ENCODE peak calls at places on chromosomes 12 and 14, in nine cellular contexts. One of them, this sample, is unnamed. For H3K4me1, the result is how much of the 10 kb centered on the place peaks cover.

GRCh38 chr14:100836053-100836805 is 10.3 kb downstream of the MEG3 start:
- DNase-seq in heart left ventricle: no peak
- DNase-seq in tibial nerve: no peak
- DNase-seq in A549: no peak
- DNase-seq in endothelial cell of umbilical vein: no peak
- DNase-seq in IMR-90: no peak
- DNase-seq in prostate gland: no peak
- DNase-seq in sigmoid colon: no peak
- DNase-seq in esophagus muscularis mucosa: no peak
- DNase-seq in this sample: no peak

GRCh38 chr14:105525861-105526780 is at the start of gene TMEM121:
- DNase-seq in heart left ventricle: no peak
- DNase-seq in tibial nerve: no peak
- DNase-seq in A549: peak
- DNase-seq in endothelial cell of umbilical vein: no peak
- DNase-seq in IMR-90: no peak
- DNase-seq in prostate gland: no peak
- DNase-seq in sigmoid colon: no peak
- DNase-seq in esophagus muscularis mucosa: no peak
- DNase-seq in this sample: peak

GRCh38 chr12:42568952-42569916 is 20.3 kb downstream of the PRICKLE1 start:
- DNase-seq in heart left ventricle: no peak
- DNase-seq in tibial nerve: peak
- DNase-seq in A549: peak
- DNase-seq in endothelial cell of umbilical vein: peak
- DNase-seq in IMR-90: peak
- DNase-seq in prostate gland: no peak
- DNase-seq in sigmoid colon: no peak
- DNase-seq in esophagus muscularis mucosa: no peak
- DNase-seq in this sample: no peak

GRCh38 chr14:53516261-53516774 is 363.2 kb upstream of the DDHD1 start:
- DNase-seq in heart left ventricle: no peak
- DNase-seq in tibial nerve: no peak
- DNase-seq in A549: no peak
- DNase-seq in endothelial cell of umbilical vein: no peak
- DNase-seq in IMR-90: peak
- DNase-seq in prostate gland: no peak
- DNase-seq in sigmoid colon: no peak
- DNase-seq in esophagus muscularis mucosa: no peak
- DNase-seq in this sample: no peak

GRCh38 chr12:4873947-4874346 is 35.8 kb upstream of the KCNA1 start:
- DNase-seq in heart left ventricle: no peak
- DNase-seq in tibial nerve: no peak
- DNase-seq in A549: no peak
- DNase-seq in endothelial cell of umbilical vein: no peak
- DNase-seq in IMR-90: no peak
- DNase-seq in prostate gland: no peak
- DNase-seq in sigmoid colon: no peak
- DNase-seq in esophagus muscularis mucosa: no peak
- DNase-seq in this sample: no peak

GRCh38 chr12:2051700-2052625 is 824 bp upstream of the CACNA1C start:
- DNase-seq in heart left ventricle: no peak
- DNase-seq in tibial nerve: no peak
- DNase-seq in A549: no peak
- DNase-seq in endothelial cell of umbilical vein: no peak
- DNase-seq in IMR-90: no peak
- DNase-seq in prostate gland: no peak
- DNase-seq in sigmoid colon: no peak
- DNase-seq in esophagus muscularis mucosa: no peak
- DNase-seq in this sample: no peak

GRCh38 chr14:101064718-101065117 is 161.2 kb upstream of the RTL1 start:
- DNase-seq in heart left ventricle: no peak
- DNase-seq in tibial nerve: no peak
- DNase-seq in A549: no peak
- DNase-seq in endothelial cell of umbilical vein: no peak
- DNase-seq in IMR-90: no peak
- DNase-seq in prostate gland: no peak
- DNase-seq in sigmoid colon: peak
- DNase-seq in esophagus muscularis mucosa: no peak
- DNase-seq in this sample: no peak

GRCh38 chr14:50830932-50831703 is at the start of gene NIN:
- DNase-seq in heart left ventricle: peak
- DNase-seq in tibial nerve: peak
- DNase-seq in A549: peak
- DNase-seq in endothelial cell of umbilical vein: peak
- DNase-seq in IMR-90: peak
- DNase-seq in prostate gland: peak
- DNase-seq in sigmoid colon: peak
- DNase-seq in esophagus muscularis mucosa: peak
- DNase-seq in this sample: peak

GRCh38 chr12:15274561-15274967 is 47.7 kb upstream of the PTPRO start:
- DNase-seq in heart left ventricle: no peak
- DNase-seq in tibial nerve: no peak
- DNase-seq in A549: peak
- DNase-seq in endothelial cell of umbilical vein: no peak
- DNase-seq in IMR-90: no peak
- DNase-seq in prostate gland: peak
- DNase-seq in sigmoid colon: peak
- DNase-seq in esophagus muscularis mucosa: no peak
- DNase-seq in this sample: no peak

DNA sequence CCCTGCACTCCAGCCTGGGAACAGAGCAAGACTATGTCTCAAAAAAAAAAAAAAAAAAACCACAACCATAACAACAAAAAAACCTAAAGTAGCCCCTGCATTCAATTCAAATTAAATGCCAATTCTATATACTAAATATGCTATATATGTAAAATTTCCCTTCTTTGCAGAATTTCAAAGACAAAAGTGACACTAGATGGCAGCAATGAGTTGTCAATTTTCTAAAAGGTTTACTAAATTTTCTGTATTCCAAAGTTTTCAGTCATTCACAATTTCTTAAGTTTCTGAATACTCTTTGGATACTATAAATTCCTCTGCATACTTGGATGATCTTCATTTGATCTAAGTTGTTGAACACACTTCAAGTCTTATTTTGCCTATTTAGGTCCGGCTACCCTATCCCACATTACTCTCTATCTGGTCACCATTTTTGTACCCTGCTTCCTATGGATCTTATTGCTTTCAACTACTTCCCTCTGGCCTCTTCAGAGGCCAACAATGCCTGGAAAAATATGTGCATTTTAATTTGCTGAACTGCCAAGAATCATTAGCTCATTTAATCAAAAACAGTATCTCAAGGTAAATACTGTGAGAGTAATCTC is 27.9 kb downstream of the HNRNPC start:
- DNase-seq in heart left ventricle: no peak
- DNase-seq in tibial nerve: no peak
- DNase-seq in A549: peak
- DNase-seq in endothelial cell of umbilical vein: peak
- DNase-seq in IMR-90: peak
- DNase-seq in prostate gland: no peak
- DNase-seq in sigmoid colon: no peak
- DNase-seq in esophagus muscularis mucosa: no peak
- DNase-seq in this sample: no peak
- TF ChIP-seq POLR2A in heart left ventricle: no peak
- TF ChIP-seq POLR2A in tibial nerve: no peak
- TF ChIP-seq POLR2A in A549: no peak
- TF ChIP-seq POLR2A in endothelial cell of umbilical vein: no peak
- TF ChIP-seq POLR2A in IMR-90: no peak
- TF ChIP-seq POLR2A in prostate gland: no peak
- TF ChIP-seq POLR2A in sigmoid colon: no peak
- TF ChIP-seq POLR2A in esophagus muscularis mucosa: no peak
- TF ChIP-seq POLR2A in this sample: no peak

GRCh38 chr12:21655594-21655993 is 2.0 kb downstream of the LDHB start:
- DNase-seq in heart left ventricle: no peak
- DNase-seq in tibial nerve: no peak
- DNase-seq in A549: no peak
- DNase-seq in endothelial cell of umbilical vein: no peak
- DNase-seq in IMR-90: no peak
- DNase-seq in prostate gland: no peak
- DNase-seq in sigmoid colon: no peak
- DNase-seq in esophagus muscularis mucosa: no peak
- DNase-seq in this sample: no peak

GRCh38 chr12:21648378-21648777 is 9.3 kb downstream of the LDHB start:
- DNase-seq in heart left ventricle: no peak
- DNase-seq in tibial nerve: no peak
- DNase-seq in A549: no peak
- DNase-seq in endothelial cell of umbilical vein: no peak
- DNase-seq in IMR-90: no peak
- DNase-seq in prostate gland: no peak
- DNase-seq in sigmoid colon: no peak
- DNase-seq in esophagus muscularis mucosa: no peak
- DNase-seq in this sample: no peak

GRCh38 chr12:21650997-21651396 is 6.6 kb downstream of the LDHB start:
- DNase-seq in heart left ventricle: no peak
- DNase-seq in tibial nerve: no peak
- DNase-seq in A549: no peak
- DNase-seq in endothelial cell of umbilical vein: no peak
- DNase-seq in IMR-90: no peak
- DNase-seq in prostate gland: no peak
- DNase-seq in sigmoid colon: no peak
- DNase-seq in esophagus muscularis mucosa: no peak
- DNase-seq in this sample: no peak

GRCh38 chr12:21649034-21649433 is 8.6 kb downstream of the LDHB start:
- DNase-seq in heart left ventricle: no peak
- DNase-seq in tibial nerve: no peak
- DNase-seq in A549: no peak
- DNase-seq in endothelial cell of umbilical vein: no peak
- DNase-seq in IMR-90: no peak
- DNase-seq in prostate gland: no peak
- DNase-seq in sigmoid colon: no peak
- DNase-seq in esophagus muscularis mucosa: no peak
- DNase-seq in this sample: no peak

GRCh38 chr12:21651821-21652220 is 5.8 kb downstream of the LDHB start:
- DNase-seq in heart left ventricle: no peak
- DNase-seq in tibial nerve: no peak
- DNase-seq in A549: no peak
- DNase-seq in endothelial cell of umbilical vein: no peak
- DNase-seq in IMR-90: no peak
- DNase-seq in prostate gland: no peak
- DNase-seq in sigmoid colon: no peak
- DNase-seq in esophagus muscularis mucosa: no peak
- DNase-seq in this sample: no peak
- H3K4me1 ChIP-seq in heart left ventricle: under half
- H3K4me1 ChIP-seq in tibial nerve: under half
- H3K4me1 ChIP-seq in A549: half or more
- H3K4me1 ChIP-seq in endothelial cell of umbilical vein: under half
- H3K4me1 ChIP-seq in IMR-90: under half
- H3K4me1 ChIP-seq in prostate gland: under half
- H3K4me1 ChIP-seq in sigmoid colon: under half
- H3K4me1 ChIP-seq in esophagus muscularis mucosa: half or more
- H3K4me1 ChIP-seq in this sample: under half

GRCh38 chr12:30531731-30532678 is 163.7 kb downstream of the IPO8 start:
- DNase-seq in heart left ventricle: no peak
- DNase-seq in tibial nerve: no peak
- DNase-seq in A549: no peak
- DNase-seq in endothelial cell of umbilical vein: no peak
- DNase-seq in IMR-90: no peak
- DNase-seq in prostate gland: peak
- DNase-seq in sigmoid colon: no peak
- DNase-seq in esophagus muscularis mucosa: no peak
- DNase-seq in this sample: no peak
- TF ChIP-seq POLR2A in heart left ventricle: no peak
- TF ChIP-seq POLR2A in tibial nerve: no peak
- TF ChIP-seq POLR2A in A549: no peak
- TF ChIP-seq POLR2A in endothelial cell of umbilical vein: no peak
- TF ChIP-seq POLR2A in IMR-90: no peak
- TF ChIP-seq POLR2A in prostate gland: no peak
- TF ChIP-seq POLR2A in sigmoid colon: no peak
- TF ChIP-seq POLR2A in esophagus muscularis mucosa: no peak
- TF ChIP-seq POLR2A in this sample: no peak

DNA sequence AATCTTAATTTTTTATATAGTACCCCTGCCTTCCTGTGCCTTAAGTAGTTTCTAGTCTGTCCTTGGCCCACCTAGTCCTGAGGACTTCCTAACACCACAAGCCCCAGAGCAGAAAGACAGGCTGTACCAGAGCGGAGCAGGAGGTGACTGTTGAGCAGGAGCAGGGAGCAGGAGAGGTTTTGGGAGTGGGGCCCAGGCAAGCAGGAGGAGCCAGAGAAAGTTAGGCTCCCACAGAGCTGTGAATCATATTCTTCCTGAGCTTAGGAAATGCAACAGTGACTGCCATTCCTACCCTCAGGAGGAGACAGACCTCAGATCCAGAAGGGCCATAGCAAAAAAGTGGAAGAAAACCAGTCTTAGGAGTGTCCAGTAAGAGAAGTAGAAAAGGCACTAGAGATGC is 28.3 kb upstream of the COL2A1 start:
- DNase-seq in heart left ventricle: no peak
- DNase-seq in tibial nerve: no peak
- DNase-seq in A549: no peak
- DNase-seq in endothelial cell of umbilical vein: no peak
- DNase-seq in IMR-90: peak
- DNase-seq in prostate gland: no peak
- DNase-seq in sigmoid colon: no peak
- DNase-seq in esophagus muscularis mucosa: no peak
- DNase-seq in this sample: no peak
- H3K4me1 ChIP-seq in heart left ventricle: under half
- H3K4me1 ChIP-seq in tibial nerve: under half
- H3K4me1 ChIP-seq in A549: under half
- H3K4me1 ChIP-seq in endothelial cell of umbilical vein: under half
- H3K4me1 ChIP-seq in IMR-90: under half
- H3K4me1 ChIP-seq in prostate gland: under half
- H3K4me1 ChIP-seq in sigmoid colon: under half
- H3K4me1 ChIP-seq in esophagus muscularis mucosa: under half
- H3K4me1 ChIP-seq in this sample: under half

GRCh38 chr12:92128612-92129011 is 17.0 kb downstream of the BTG1 start:
- DNase-seq in heart left ventricle: no peak
- DNase-seq in tibial nerve: no peak
- DNase-seq in A549: no peak
- DNase-seq in endothelial cell of umbilical vein: no peak
- DNase-seq in IMR-90: no peak
- DNase-seq in prostate gland: no peak
- DNase-seq in sigmoid colon: no peak
- DNase-seq in esophagus muscularis mucosa: no peak
- DNase-seq in this sample: no peak
- TF ChIP-seq POLR2A in heart left ventricle: no peak
- TF ChIP-seq POLR2A in tibial nerve: no peak
- TF ChIP-seq POLR2A in A549: no peak
- TF ChIP-seq POLR2A in endothelial cell of umbilical vein: no peak
- TF ChIP-seq POLR2A in IMR-90: no peak
- TF ChIP-seq POLR2A in prostate gland: no peak
- TF ChIP-seq POLR2A in sigmoid colon: no peak
- TF ChIP-seq POLR2A in esophagus muscularis mucosa: no peak
- TF ChIP-seq POLR2A in this sample: no peak